ENCODE peak calls at places on chromosomes 6 and 20, in four cellular contexts. T is stimulated activated CD4-positive, alpha-beta T cell treated with anti-CD3 and anti-CD28 coated beads, Interleukin-15, amount 100 ng/mL, for 1 hour; K is activated naive CD8-positive, alpha-beta T cell treated with anti-CD3 and anti-CD28 coated beads, Interleukin-2, amount 50 U/mL, for 16 hours; F is activated naive CD4-positive, alpha-beta T cell treated with anti-CD3 and anti-CD28 coated beads, Interleukin-2, amount 10 ng/mL, durations not matched to agents 7 days and 5 days. O is an unnamed sample.

GRCh38 chr6:156777866-156778614 is 862 bp downstream of the ARID1B start:
- DNase-seq in T (peak; percentile 44), K (peak; percentile 18), F (peak; percentile 71), O (peak; percentile 68)

GRCh38 chr6:3696525-3696924 is 55.0 kb downstream of the PXDC1 start:
- DNase-seq in T (no peak), K (no peak), F (no peak), O (no peak)

GRCh38 chr6:8177721-8178120 is 75.4 kb upstream of the EEF1E1 start:
- DNase-seq in T (no peak), K (no peak), F (no peak), O (no peak)

GRCh38 chr6:11053307-11053706 is 9.2 kb upstream of the ELOVL2 start:
- DNase-seq in T (no peak), K (no peak), F (no peak), O (no peak)

GRCh38 chr20:19074828-19075516 is 137.5 kb upstream of the SLC24A3 start:
- DNase-seq in T (no peak), K (no peak), F (no peak), O (no peak)

GRCh38 chr6:38542031-38542430 is 97.7 kb downstream of the BTBD9 start:
- DNase-seq in T (no peak), K (no peak), F (no peak), O (no peak)

GRCh38 chr6:34238507-34239239 is 2.0 kb downstream of the HMGA1 start:
- DNase-seq in T (no peak), K (no peak), F (no peak), O (peak; percentile 1)

GRCh38 chr6:298233-299049 is 6.2 kb downstream of the DUSP22 start:
- DNase-seq in T (no peak), K (no peak), F (no peak), O (no peak)

GRCh38 chr6:159095561-159096095 is 50.8 kb upstream of the TAGAP start:
- DNase-seq in T (no peak), K (no peak), F (no peak), O (no peak)

GRCh38 chr6:1622220-1622841 is 12.6 kb downstream of the FOXC1 start:
- DNase-seq in T (no peak), K (no peak), F (no peak), O (no peak)

GRCh38 chr20:17298169-17298568 is 71.3 kb downstream of the PCSK2 start:
- DNase-seq in T (no peak), K (no peak), F (no peak), O (no peak)

GRCh38 chr6:16669227-16669626 is 92.0 kb downstream of the ATXN1 start:
- DNase-seq in T (peak; percentile 39), K (peak; percentile 44), F (peak; percentile 74), O (no peak)

GRCh38 chr20:953742-954141 is 37.6 kb upstream of the ANGPT4 start:
- DNase-seq in T (no peak), K (no peak), F (peak; percentile 22), O (peak; percentile 50)

GRCh38 chr20:4613718-4614620 is 107.7 kb upstream of the PRND start:
- DNase-seq in T (peak; percentile 42), K (peak; percentile 32), F (peak; percentile 78), O (no peak)

GRCh38 chr20:32792316-32792715 is 27.4 kb upstream of the MAPRE1 start:
- DNase-seq in T (peak; percentile 12), K (no peak), F (peak; percentile 37), O (peak; percentile 44)

GRCh38 chr6:108804976-108805375 is 43.2 kb upstream of the ARMC2 start:
- DNase-seq in T (no peak), K (no peak), F (no peak), O (no peak)

GRCh38 chr6:75876152-75876551 is 127.1 kb downstream of the MYO6 start:
- DNase-seq in T (no peak), K (no peak), F (no peak), O (no peak)

GRCh38 chr20:3158968-3159431 is 665 bp downstream of the FASTKD5 start:
- DNase-seq in T (no peak), K (no peak), F (no peak), O (no peak)

O was measured in HuH-7.